ENCODE peak calls at places on chromosomes 12 and 14, in ten cellular contexts. N is cardiac muscle cell, W is right lobe of liver, L is left ventricle myocardium inferior, B is transverse colon, M is heart right ventricle, G is colonic mucosa, D is right cardiac atrium, H is lung, J is HepG2. O is an unnamed sample.

GRCh38 chr12:4082809-4083447 is 190.6 kb upstream of the CCND2 start:
- DNase-seq in N (no peak), B (no peak), M (no peak), G (no peak), J (no peak), H (no peak), D (no peak), L (no peak), W (no peak), O (no peak)

GRCh38 chr12:122505419-122506051 is 4.8 kb upstream of the ZCCHC8 start:
- DNase-seq in B (no peak), L (no peak), J (no peak), G (no peak), H (no peak), D (no peak), N (peak; percentile 32), M (no peak), W (no peak), O (no peak)

GRCh38 chr12:116121453-116121871 is 156.0 kb downstream of the MED13L start:
- DNase-seq in G (no peak), W (no peak), D (no peak), L (no peak), H (no peak), M (no peak), J (no peak), B (no peak), N (peak; percentile 64), O (no peak)

GRCh38 chr14:24132061-24132685 is 1.7 kb downstream of the FITM1 start:
- DNase-seq in M (no peak), H (no peak), J (no peak), G (no peak), D (peak; percentile 72), N (no peak), W (peak; percentile 60), L (no peak), B (no peak), O (peak; percentile 32)

GRCh38 chr14:70392676-70393075 is 24.2 kb downstream of the SYNJ2BP start:
- DNase-seq in L (no peak), G (no peak), N (no peak), B (no peak), M (no peak), H (no peak), J (no peak), W (no peak), D (no peak), O (no peak)

GRCh38 chr12:89067436-89067835 is 284.9 kb downstream of the DUSP6 start:
- DNase-seq in W (no peak), D (no peak), B (no peak), L (no peak), H (no peak), N (peak; percentile 84), J (no peak), G (no peak), M (no peak), O (no peak)

GRCh38 chr12:3490848-3491382 is at the start of gene PRMT8:
- DNase-seq in M (no peak), B (no peak), H (no peak), J (no peak), N (peak; percentile 18), L (no peak), G (no peak), D (peak; percentile 67), W (no peak), O (no peak)

GRCh38 chr12:71469235-71469873 is 29.8 kb downstream of the LGR5 start:
- DNase-seq in J (peak; percentile 55), L (no peak), G (no peak), M (no peak), B (no peak), D (no peak), H (no peak), W (no peak), N (peak; percentile 79), O (no peak)

GRCh38 chr12:38149395-38150073 is 167.0 kb upstream of the ALG10B start:
- DNase-seq in N (no peak), H (no peak), B (no peak), D (peak; percentile 29), G (peak; percentile 9), W (no peak), L (no peak), J (no peak), M (no peak), O (no peak)
- H3K9me3 ChIP-seq in N (no peaks in the 10 kb centered on the region), H (no peaks in the 10 kb centered on the region), B (peaks cover 5% of the 10 kb centered on the region), D (peaks cover 2% of the 10 kb centered on the region), G (no peaks in the 10 kb centered on the region), W (no peaks in the 10 kb centered on the region), L (peaks cover 22% of the 10 kb centered on the region), J (peaks cover 19% of the 10 kb centered on the region), M (no peaks in the 10 kb centered on the region), O (peaks cover 4% of the 10 kb centered on the region)

GRCh38 chr14:95321201-95321600 is 1.5 kb upstream of the CLMN start:
- DNase-seq in M (no peak), H (no peak), D (no peak), J (no peak), G (no peak), L (no peak), N (no peak), W (no peak), B (no peak), O (no peak)

GRCh38 chr14:95319312-95320075 is at the start of gene CLMN:
- DNase-seq in M (peak; percentile 21), G (peak; percentile 70), H (no peak), N (peak; percentile 38), W (peak; percentile 49), B (peak; percentile 61), J (no peak), D (peak; percentile 81), L (peak; percentile 44), O (peak; percentile 52)

GRCh38 chr14:95318870-95319311 is 817 bp downstream of the CLMN start:
- DNase-seq in M (no peak), N (no peak), J (no peak), B (no peak), L (no peak), G (no peak), D (no peak), W (no peak), H (no peak), O (peak; percentile 4)

GRCh38 chr14:95321693-95322455 is 2.2 kb upstream of the CLMN start:
- DNase-seq in B (no peak), D (no peak), N (no peak), L (no peak), H (no peak), M (no peak), J (no peak), W (no peak), G (no peak), O (no peak)

DNA sequence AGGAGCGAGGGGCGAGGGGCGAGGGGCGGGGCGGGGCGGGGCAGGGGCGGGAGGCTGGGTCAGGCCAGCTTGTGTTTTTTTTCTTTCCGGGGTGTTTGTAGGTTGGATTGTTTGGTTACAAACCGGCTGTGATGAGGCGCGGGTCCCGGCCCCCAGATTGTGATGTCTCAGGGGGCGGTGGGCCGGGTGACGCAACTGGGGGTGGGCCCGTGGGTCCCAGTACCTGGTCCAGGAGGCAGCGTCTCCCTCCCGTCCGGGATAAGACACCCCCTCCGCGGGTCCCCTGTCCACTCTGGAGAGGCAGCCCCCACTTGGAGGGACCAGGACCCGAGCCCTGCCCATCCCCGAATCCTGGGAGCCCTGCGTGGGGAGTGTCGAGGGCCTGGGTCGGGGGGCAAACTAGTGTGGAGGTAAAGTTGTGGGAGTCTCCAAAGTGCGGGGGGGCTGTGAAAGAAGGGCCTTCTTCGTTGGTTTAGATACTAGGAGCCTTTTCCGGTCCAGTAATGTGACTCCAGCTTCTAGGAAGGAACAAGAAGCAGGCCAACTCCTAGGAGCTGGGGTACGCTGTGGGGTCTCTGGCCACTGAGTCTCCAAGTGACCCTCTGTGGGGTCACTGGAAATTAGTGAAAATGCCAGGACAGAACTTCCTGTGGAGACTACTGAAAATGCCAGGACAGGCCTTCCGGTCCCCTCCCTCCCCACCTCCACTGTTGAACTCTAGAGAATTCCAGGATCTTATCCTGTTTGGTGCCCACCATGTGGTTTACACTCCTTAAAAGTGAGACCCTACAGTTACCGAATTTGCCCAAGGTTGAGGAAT is 578 bp upstream of the CLMN start:
- DNase-seq in H (no peak), D (peak; percentile 61), B (no peak), J (no peak), L (peak; percentile 34), W (no peak), M (no peak), G (no peak), N (no peak), O (no peak)
- H3K27me3 ChIP-seq in H (no peaks in the 10 kb centered on the region), D (no peaks in the 10 kb centered on the region), B (no peaks in the 10 kb centered on the region), J (peaks cover 18% of the 10 kb centered on the region), L (peaks cover 4% of the 10 kb centered on the region), W (no peaks in the 10 kb centered on the region), M (no peaks in the 10 kb centered on the region), G (no peaks in the 10 kb centered on the region), N (peaks cover 30% of the 10 kb centered on the region), O (no peaks in the 10 kb centered on the region)

GRCh38 chr12:92034858-92035401 is 110.7 kb downstream of the BTG1 start:
- DNase-seq in D (peak; percentile 67), J (peak; percentile 44), H (peak; percentile 34), N (peak; percentile 54), M (peak; percentile 47), W (peak; percentile 46), L (peak; percentile 43), G (peak; percentile 80), B (peak; percentile 73), O (peak; percentile 62)

GRCh38 chr12:92032101-92032500 is 113.5 kb downstream of the BTG1 start:
- DNase-seq in J (no peak), B (no peak), H (no peak), D (no peak), L (no peak), G (no peak), M (no peak), W (no peak), N (no peak), O (no peak)

GRCh38 chr12:92032965-92033364 is 112.7 kb downstream of the BTG1 start:
- DNase-seq in B (no peak), G (no peak), J (no peak), N (peak; percentile 39), M (no peak), D (no peak), L (no peak), H (no peak), W (no peak), O (no peak)

GRCh38 chr12:92035477-92035876 is 110.2 kb downstream of the BTG1 start:
- DNase-seq in G (no peak), N (no peak), H (no peak), W (no peak), D (no peak), B (no peak), M (no peak), L (no peak), J (no peak), O (no peak)

DNA sequence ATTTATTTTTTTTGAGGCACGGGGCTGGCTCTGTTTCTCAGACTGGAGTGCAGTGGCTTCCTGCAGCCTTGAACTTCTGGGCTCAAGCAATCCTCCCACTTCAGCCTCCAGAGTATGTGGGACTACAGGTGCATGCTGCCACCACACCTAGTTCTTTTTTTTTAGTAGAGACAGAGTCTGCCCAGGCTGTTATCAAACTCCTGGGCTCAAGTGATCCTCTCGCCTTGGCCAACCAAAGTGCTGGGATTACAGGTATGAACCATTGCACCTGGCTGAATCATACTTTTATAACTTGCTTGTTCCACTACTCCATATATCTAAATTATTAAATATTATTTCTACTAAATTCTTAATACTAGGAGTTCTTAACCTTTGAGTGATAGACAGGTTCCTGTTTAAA is 111.6 kb downstream of the BTG1 start:
- DNase-seq in H (no peak), W (no peak), B (peak; percentile 14), J (no peak), N (no peak), G (no peak), M (no peak), D (no peak), L (no peak), O (no peak)
- H3K9me3 ChIP-seq in H (no peaks in the 10 kb centered on the region), W (no peaks in the 10 kb centered on the region), B (no peaks in the 10 kb centered on the region), J (no peaks in the 10 kb centered on the region), N (no peaks in the 10 kb centered on the region), G (no peaks in the 10 kb centered on the region), M (no peaks in the 10 kb centered on the region), D (no peaks in the 10 kb centered on the region), L (no peaks in the 10 kb centered on the region), O (no peaks in the 10 kb centered on the region)

GRCh38 chr12:114439306-114439705 is 33.4 kb upstream of the TBX5 start:
- DNase-seq in B (no peak), N (no peak), W (no peak), M (no peak), H (no peak), G (no peak), L (no peak), D (peak; percentile 38), J (no peak), O (no peak)

GRCh38 chr12:114439833-114440449 is 34.0 kb upstream of the TBX5 start:
- DNase-seq in H (no peak), W (no peak), G (no peak), B (no peak), J (no peak), D (no peak), M (no peak), N (no peak), L (no peak), O (no peak)

GRCh38 chr12:114440450-114441383 is 34.8 kb upstream of the TBX5 start:
- DNase-seq in N (no peak), W (no peak), M (no peak), D (peak; percentile 50), J (no peak), B (no peak), G (no peak), L (no peak), H (no peak), O (no peak)

GRCh38 chr12:114434341-114434740 is 28.4 kb upstream of the TBX5 start:
- DNase-seq in J (no peak), W (no peak), N (no peak), G (no peak), M (no peak), B (no peak), L (no peak), D (no peak), H (no peak), O (no peak)

DNA sequence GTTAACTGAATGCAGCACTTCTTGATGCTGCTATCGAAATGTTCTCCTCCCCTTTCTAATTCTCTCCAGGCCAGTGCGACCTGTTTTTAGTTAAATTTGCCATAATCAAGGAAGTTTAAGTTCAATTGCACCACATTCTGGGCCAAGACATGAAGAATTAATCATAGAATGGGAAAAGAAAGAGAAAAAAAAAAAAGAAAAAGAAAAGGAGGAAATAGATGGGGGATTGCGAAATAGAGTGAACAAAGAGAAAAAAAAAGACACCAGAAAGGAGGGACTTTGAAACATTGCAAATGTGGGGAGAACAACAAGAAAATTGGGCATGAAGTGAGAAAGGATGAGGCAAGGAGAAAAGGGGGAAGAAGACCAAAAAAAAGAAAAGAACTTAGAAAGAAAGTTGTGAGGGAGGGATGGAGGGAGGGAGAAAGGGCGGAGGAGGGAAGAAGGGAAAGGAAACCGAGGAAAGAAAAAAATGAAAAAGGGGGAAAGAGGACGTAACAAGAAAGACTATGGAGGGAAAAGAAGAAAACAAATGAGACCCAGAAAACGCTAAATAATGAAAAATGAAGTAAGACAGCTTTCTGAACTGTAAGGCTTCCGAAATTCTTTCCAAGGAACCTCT is 32.8 kb upstream of the TBX5 start:
- DNase-seq in B (no peak), J (no peak), L (no peak), W (no peak), M (no peak), H (no peak), N (no peak), D (no peak), G (no peak), O (no peak)
- H3K27me3 ChIP-seq in B (peaks cover 82% of the 10 kb centered on the region), J (peaks cover 50% of the 10 kb centered on the region), L (peaks cover 74% of the 10 kb centered on the region), W (no peaks in the 10 kb centered on the region), M (peaks cover 65% of the 10 kb centered on the region), H (peaks cover 18% of the 10 kb centered on the region), N (peaks cover 100% of the 10 kb centered on the region), D (no peaks in the 10 kb centered on the region), G (peaks cover 34% of the 10 kb centered on the region), O (peaks cover 14% of the 10 kb centered on the region)

O was measured in CD4-positive, alpha-beta memory T cell.